ENCODE peak calls at places on chromosomes 1 and 21, in nine cellular contexts. F is PC-3; U is osteocyte; C is fibroblast of mammary gland; B is AG10803; O is ovary; G is CD8-positive, alpha-beta T cell; V is RWPE1; E is choroid plexus epithelial cell. D is an unnamed sample.

GRCh38 chr1:10538608-10539355 is 64.0 kb downstream of the PEX14 start:
- DNase-seq in G (peak; percentile 32), O (no peak), U (no peak), E (no peak), C (peak; percentile 14), V (no peak), F (no peak), B (no peak), D (no peak)

GRCh38 chr1:116990612-116991151 is 10.9 kb upstream of the CD101 start:
- DNase-seq in O (no peak), B (peak; percentile 95), F (no peak), E (peak; percentile 85), U (no peak), G (no peak), V (peak; percentile 54), C (peak; percentile 99), D (peak; percentile 98)

GRCh38 chr1:36204347-36204909 is 19.8 kb upstream of the THRAP3 start:
- DNase-seq in E (no peak), B (peak; percentile 25), O (peak; percentile 57), G (no peak), U (no peak), V (no peak), C (no peak), F (no peak), D (peak; percentile 46)

GRCh38 chr1:234040446-234041317 is 136.2 kb downstream of the SLC35F3 start:
- DNase-seq in E (no peak), G (no peak), U (no peak), C (no peak), O (no peak), B (no peak), F (no peak), V (peak; percentile 59), D (peak; percentile 29)

GRCh38 chr1:159790237-159790917 is 9.6 kb downstream of the DUSP23 start:
- DNase-seq in E (peak; percentile 41), C (peak; percentile 49), G (no peak), B (peak; percentile 15), F (peak; percentile 65), V (no peak), U (no peak), O (no peak), D (peak; percentile 66)

GRCh38 chr1:19179597-19180271 is 30.3 kb downstream of the UBR4 start:
- DNase-seq in B (peak; percentile 30), E (peak; percentile 77), U (no peak), O (no peak), V (no peak), F (peak; percentile 39), C (peak; percentile 29), G (peak; percentile 56), D (peak; percentile 20)

GRCh38 chr1:119071321-119071720 is 69.1 kb downstream of the WARS2 start:
- DNase-seq in B (no peak), V (no peak), E (no peak), O (no peak), C (no peak), U (no peak), G (no peak), F (no peak), D (no peak)

GRCh38 chr1:245154429-245155185 is at the start of gene KIF26B:
- DNase-seq in O (peak; percentile 60), E (peak; percentile 78), V (peak; percentile 66), C (peak; percentile 42), G (no peak), F (peak; percentile 56), U (no peak), B (peak; percentile 64), D (peak; percentile 66)

GRCh38 chr21:43347461-43347860 is 79.5 kb downstream of the SIK1 start:
- DNase-seq in B (no peak), G (no peak), F (no peak), E (no peak), C (no peak), U (no peak), V (no peak), O (no peak), D (no peak)

GRCh38 chr1:110390096-110390495 is 730 bp downstream of the SLC16A4 start:
- DNase-seq in F (no peak), E (peak; percentile 91), O (peak; percentile 68), U (no peak), C (peak; percentile 80), G (no peak), V (peak; percentile 65), B (peak; percentile 76), D (peak; percentile 63)

GRCh38 chr1:207152792-207153434 is 48.9 kb downstream of the C4BPA start:
- DNase-seq in C (no peak), F (peak; percentile 83), V (no peak), G (no peak), O (no peak), E (no peak), U (no peak), B (peak; percentile 6), D (no peak)

GRCh38 chr21:35321322-35322200 is 272.5 kb upstream of the RUNX1 start:
- DNase-seq in B (no peak), F (no peak), G (no peak), U (no peak), C (no peak), V (no peak), E (no peak), O (no peak), D (no peak)

GRCh38 chr1:202498542-202498941 is 150.0 kb downstream of the PPP1R12B start:
- DNase-seq in C (no peak), F (no peak), U (no peak), V (no peak), O (no peak), G (no peak), B (no peak), E (peak; percentile 18), D (no peak)

GRCh38 chr1:161747789-161748188 is 1.8 kb upstream of the DUSP12 start:
- DNase-seq in B (no peak), E (no peak), F (no peak), G (no peak), U (no peak), V (no peak), O (no peak), C (no peak), D (no peak)

DNA sequence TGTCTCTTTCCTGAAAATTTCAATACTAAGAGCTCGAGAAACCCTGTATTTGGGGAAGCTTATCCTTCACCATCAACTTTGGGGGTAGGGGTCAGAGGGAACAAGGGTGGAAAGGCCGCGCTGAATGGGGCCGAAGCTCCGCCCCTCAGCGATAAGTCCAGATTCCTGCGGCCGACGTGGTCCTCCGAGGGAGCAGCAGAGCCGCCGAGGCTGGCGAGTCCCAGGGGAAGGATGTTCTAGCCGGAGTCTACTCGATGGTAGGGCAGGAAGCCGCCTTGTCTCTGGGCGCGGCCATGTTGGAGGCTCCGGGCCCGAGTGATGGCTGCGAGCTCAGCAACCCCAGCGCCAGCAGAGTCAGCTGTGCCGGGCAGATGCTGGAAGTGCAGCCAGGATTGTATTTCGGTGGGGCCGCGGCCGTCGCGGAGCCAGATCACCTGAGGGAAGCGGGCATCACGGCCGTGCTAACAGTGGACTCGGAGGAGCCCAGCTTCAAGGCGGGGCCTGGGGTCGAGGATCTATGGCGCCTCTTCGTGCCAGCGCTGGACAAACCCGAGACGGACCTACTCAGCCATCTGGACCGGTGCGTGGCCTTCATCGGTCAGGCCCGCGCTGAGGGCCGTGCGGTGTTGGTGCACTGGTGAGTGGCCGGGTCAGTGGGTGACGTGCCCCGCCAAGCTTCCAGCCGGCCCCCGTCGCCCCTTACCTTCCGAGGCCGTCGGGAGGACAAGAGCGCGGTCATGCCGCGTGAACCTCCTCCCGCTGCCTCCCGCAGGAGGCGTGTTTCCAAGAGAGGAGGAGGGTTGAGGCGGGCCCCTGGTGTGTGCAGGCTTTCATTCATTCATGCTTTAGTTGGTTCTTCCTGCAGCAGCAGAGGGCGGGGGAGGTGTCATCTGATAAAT is at the start of gene DUSP12:
- DNase-seq in U (peak; percentile 97), B (peak; percentile 96), V (peak; percentile 91), O (peak; percentile 93), C (peak; percentile 96), E (peak; percentile 97), G (peak; percentile 88), F (peak; percentile 96), D (peak; percentile 98)
- TF ChIP-seq CTCF in U (peak; percentile 22), B (peak; percentile 43), V (peak; percentile 27), O (no peak), C (peak; percentile 2), E (peak; percentile 30), G (no peak), F (peak; percentile 36), D (no peak)

DNA sequence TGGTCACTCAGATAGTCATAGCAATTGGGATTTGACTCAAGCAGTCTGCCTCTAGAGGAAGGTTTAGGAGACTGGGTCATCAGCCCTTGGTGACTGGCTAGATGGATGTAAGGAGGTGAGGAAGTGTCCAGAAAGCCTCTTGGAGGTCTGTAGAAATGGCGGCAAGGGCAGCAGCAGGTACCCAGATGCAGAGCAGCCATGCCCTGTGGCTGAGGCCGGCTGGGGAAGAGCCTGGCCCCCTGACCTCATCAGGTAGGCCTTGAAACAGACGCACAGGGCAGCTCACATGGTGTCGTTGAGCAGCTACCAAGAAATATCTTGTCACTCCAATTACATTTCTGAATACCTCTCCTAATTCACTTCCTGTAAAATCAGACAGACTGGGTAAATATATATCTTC is 98.2 kb downstream of the DMRTB1 start:
- DNase-seq in O (no peak), B (no peak), V (no peak), U (no peak), C (no peak), G (no peak), F (no peak), E (no peak), D (no peak)
- TF ChIP-seq CTCF in O (no peak), B (peak; percentile 7), V (no peak), U (no peak), C (no peak), G (no peak), F (no peak), E (no peak), D (no peak)

DNA sequence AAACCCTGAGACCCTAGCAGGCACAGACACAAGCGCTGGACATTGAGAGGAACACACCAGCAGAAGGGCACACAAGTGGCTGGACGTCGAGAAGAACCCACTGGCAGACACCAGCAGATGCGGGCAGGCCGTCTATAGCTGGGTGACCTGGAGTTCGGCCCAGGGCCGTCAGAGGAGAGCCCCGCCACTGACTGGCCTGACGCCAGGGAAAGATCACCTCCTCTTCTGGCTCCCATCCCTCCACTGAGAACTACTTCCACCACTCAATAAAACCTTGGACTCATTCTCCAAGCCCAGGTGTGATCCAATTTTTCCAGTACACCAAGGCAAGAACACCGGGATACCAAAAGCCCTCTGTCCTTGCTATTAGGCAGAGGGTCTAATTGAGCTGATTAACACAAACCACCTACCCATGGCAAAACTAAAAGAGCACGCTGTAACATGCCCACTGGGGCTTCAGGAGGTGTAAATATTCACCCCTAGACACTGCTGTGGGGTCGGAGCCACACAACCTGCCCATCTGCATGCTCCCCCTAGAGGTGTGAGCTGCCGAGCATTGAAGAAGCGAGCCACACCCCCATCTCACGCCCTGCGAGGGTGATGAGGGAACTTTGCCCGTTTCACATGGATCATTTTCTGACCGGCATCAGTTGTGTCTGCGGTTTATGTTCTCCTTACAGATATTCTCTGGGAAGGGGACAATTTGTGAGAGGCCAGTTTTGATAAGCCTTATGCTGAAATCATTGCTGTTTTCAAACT is 104.8 kb downstream of the HLX start:
- DNase-seq in U (no peak), B (no peak), O (no peak), V (no peak), F (no peak), E (no peak), C (no peak), G (no peak), D (peak; percentile 20)
- TF ChIP-seq CTCF in U (no peak), B (no peak), O (no peak), V (no peak), F (peak; percentile 46), E (peak; percentile 14), C (peak; percentile 10), G (no peak), D (peak; percentile 14)

GRCh38 chr1:100780826-100781225 is 61.3 kb downstream of the VCAM1 start:
- DNase-seq in E (no peak), F (no peak), G (no peak), B (no peak), O (no peak), U (no peak), V (no peak), C (no peak), D (no peak)
- TF ChIP-seq CTCF in E (no peak), F (no peak), G (no peak), B (no peak), O (no peak), U (no peak), V (no peak), C (no peak), D (no peak)

D was measured in MCF 10A.